ENCODE peak calls at places on chromosomes 5 and 9, in ten cellular contexts. One of them, this sample, is unnamed.

GRCh38 chr9:27184556-27185351 is 75.7 kb downstream of the TEK start:
- DNase-seq in HFFc6: peak
- DNase-seq in endothelial cell: no peak
- DNase-seq in H9: no peak
- DNase-seq in GM20000: no peak
- DNase-seq in lower leg skin: no peak
- DNase-seq in CD8-positive, alpha-beta T cell: no peak
- DNase-seq in HCT116: no peak
- DNase-seq in SK-N-SH: no peak
- DNase-seq in activated B cell treated with CpG ODN at 0.5 μM for 24 hours: no peak
- DNase-seq in this sample: no peak

GRCh38 chr5:156411131-156411727 is 84.3 kb downstream of the SGCD start:
- DNase-seq in HFFc6: peak
- DNase-seq in endothelial cell: no peak
- DNase-seq in H9: no peak
- DNase-seq in GM20000: no peak
- DNase-seq in lower leg skin: no peak
- DNase-seq in CD8-positive, alpha-beta T cell: no peak
- DNase-seq in HCT116: no peak
- DNase-seq in SK-N-SH: no peak
- DNase-seq in activated B cell treated with CpG ODN at 0.5 μM for 24 hours: no peak
- DNase-seq in this sample: no peak

GRCh38 chr9:96514108-96514824 is 64.3 kb downstream of the HABP4 start:
- DNase-seq in HFFc6: peak
- DNase-seq in endothelial cell: no peak
- DNase-seq in H9: no peak
- DNase-seq in GM20000: no peak
- DNase-seq in lower leg skin: no peak
- DNase-seq in CD8-positive, alpha-beta T cell: no peak
- DNase-seq in HCT116: no peak
- DNase-seq in SK-N-SH: no peak
- DNase-seq in activated B cell treated with CpG ODN at 0.5 μM for 24 hours: no peak
- DNase-seq in this sample: no peak

GRCh38 chr5:129771058-129771838 is 23.4 kb downstream of the MINAR2 start:
- DNase-seq in HFFc6: peak
- DNase-seq in endothelial cell: peak
- DNase-seq in H9: peak
- DNase-seq in GM20000: peak
- DNase-seq in lower leg skin: no peak
- DNase-seq in CD8-positive, alpha-beta T cell: peak
- DNase-seq in HCT116: peak
- DNase-seq in SK-N-SH: peak
- DNase-seq in activated B cell treated with CpG ODN at 0.5 μM for 24 hours: no peak
- DNase-seq in this sample: peak

GRCh38 chr5:17070646-17071045 is 134.6 kb upstream of the MYO10 start:
- DNase-seq in HFFc6: no peak
- DNase-seq in endothelial cell: no peak
- DNase-seq in H9: no peak
- DNase-seq in GM20000: no peak
- DNase-seq in lower leg skin: no peak
- DNase-seq in CD8-positive, alpha-beta T cell: no peak
- DNase-seq in HCT116: no peak
- DNase-seq in SK-N-SH: no peak
- DNase-seq in activated B cell treated with CpG ODN at 0.5 μM for 24 hours: no peak
- DNase-seq in this sample: no peak

GRCh38 chr9:129776938-129777768 is 24.3 kb upstream of the PTGES start:
- DNase-seq in HFFc6: peak
- DNase-seq in endothelial cell: no peak
- DNase-seq in H9: peak
- DNase-seq in GM20000: no peak
- DNase-seq in lower leg skin: peak
- DNase-seq in CD8-positive, alpha-beta T cell: no peak
- DNase-seq in HCT116: peak
- DNase-seq in SK-N-SH: peak
- DNase-seq in activated B cell treated with CpG ODN at 0.5 μM for 24 hours: no peak
- DNase-seq in this sample: peak

GRCh38 chr5:153572393-153572930 is 82.0 kb downstream of the GRIA1 start:
- DNase-seq in HFFc6: no peak
- DNase-seq in endothelial cell: no peak
- DNase-seq in H9: no peak
- DNase-seq in GM20000: no peak
- DNase-seq in lower leg skin: no peak
- DNase-seq in CD8-positive, alpha-beta T cell: no peak
- DNase-seq in HCT116: no peak
- DNase-seq in SK-N-SH: no peak
- DNase-seq in activated B cell treated with CpG ODN at 0.5 μM for 24 hours: no peak
- DNase-seq in this sample: no peak

GRCh38 chr5:55226027-55226933 is 835 bp downstream of the MCIDAS start:
- DNase-seq in HFFc6: peak
- DNase-seq in endothelial cell: peak
- DNase-seq in H9: peak
- DNase-seq in GM20000: peak
- DNase-seq in lower leg skin: no peak
- DNase-seq in CD8-positive, alpha-beta T cell: peak
- DNase-seq in HCT116: peak
- DNase-seq in SK-N-SH: peak
- DNase-seq in activated B cell treated with CpG ODN at 0.5 μM for 24 hours: peak
- DNase-seq in this sample: peak

GRCh38 chr5:756865-757345 is 27.6 kb downstream of the ZDHHC11B start:
- DNase-seq in HFFc6: no peak
- DNase-seq in endothelial cell: no peak
- DNase-seq in H9: no peak
- DNase-seq in GM20000: peak
- DNase-seq in lower leg skin: peak
- DNase-seq in CD8-positive, alpha-beta T cell: peak
- DNase-seq in HCT116: no peak
- DNase-seq in SK-N-SH: peak
- DNase-seq in activated B cell treated with CpG ODN at 0.5 μM for 24 hours: no peak
- DNase-seq in this sample: no peak

GRCh38 chr5:73218552-73219171 is 45.7 kb downstream of the TMEM174 start:
- DNase-seq in HFFc6: peak
- DNase-seq in endothelial cell: no peak
- DNase-seq in H9: no peak
- DNase-seq in GM20000: no peak
- DNase-seq in lower leg skin: no peak
- DNase-seq in CD8-positive, alpha-beta T cell: no peak
- DNase-seq in HCT116: peak
- DNase-seq in SK-N-SH: no peak
- DNase-seq in activated B cell treated with CpG ODN at 0.5 μM for 24 hours: no peak
- DNase-seq in this sample: no peak

GRCh38 chr9:109766351-109766750 is 13.6 kb upstream of the PALM2AKAP2 start:
- DNase-seq in HFFc6: peak
- DNase-seq in endothelial cell: no peak
- DNase-seq in H9: no peak
- DNase-seq in GM20000: no peak
- DNase-seq in lower leg skin: no peak
- DNase-seq in CD8-positive, alpha-beta T cell: no peak
- DNase-seq in HCT116: no peak
- DNase-seq in SK-N-SH: no peak
- DNase-seq in activated B cell treated with CpG ODN at 0.5 μM for 24 hours: no peak
- DNase-seq in this sample: no peak

GRCh38 chr9:117729375-117729774 is 25.2 kb downstream of the TLR4 start:
- DNase-seq in HFFc6: no peak
- DNase-seq in endothelial cell: no peak
- DNase-seq in H9: no peak
- DNase-seq in GM20000: no peak
- DNase-seq in lower leg skin: no peak
- DNase-seq in CD8-positive, alpha-beta T cell: no peak
- DNase-seq in HCT116: no peak
- DNase-seq in SK-N-SH: no peak
- DNase-seq in activated B cell treated with CpG ODN at 0.5 μM for 24 hours: no peak
- DNase-seq in this sample: no peak

GRCh38 chr5:35066260-35066795 is 18.6 kb upstream of the AGXT2 start:
- DNase-seq in HFFc6: no peak
- DNase-seq in endothelial cell: no peak
- DNase-seq in H9: no peak
- DNase-seq in GM20000: no peak
- DNase-seq in lower leg skin: no peak
- DNase-seq in CD8-positive, alpha-beta T cell: no peak
- DNase-seq in HCT116: no peak
- DNase-seq in SK-N-SH: no peak
- DNase-seq in activated B cell treated with CpG ODN at 0.5 μM for 24 hours: no peak
- DNase-seq in this sample: no peak

GRCh38 chr5:90263102-90263501 is 146.5 kb downstream of the CETN3 start:
- DNase-seq in HFFc6: no peak
- DNase-seq in endothelial cell: no peak
- DNase-seq in H9: no peak
- DNase-seq in GM20000: no peak
- DNase-seq in lower leg skin: no peak
- DNase-seq in CD8-positive, alpha-beta T cell: no peak
- DNase-seq in HCT116: no peak
- DNase-seq in SK-N-SH: no peak
- DNase-seq in activated B cell treated with CpG ODN at 0.5 μM for 24 hours: no peak
- DNase-seq in this sample: no peak
- TF ChIP-seq CTCF in HFFc6: no peak
- TF ChIP-seq CTCF in endothelial cell: no peak
- TF ChIP-seq CTCF in H9: no peak
- TF ChIP-seq CTCF in GM20000: no peak
- TF ChIP-seq CTCF in lower leg skin: no peak
- TF ChIP-seq CTCF in CD8-positive, alpha-beta T cell: no peak
- TF ChIP-seq CTCF in HCT116: no peak
- TF ChIP-seq CTCF in SK-N-SH: no peak
- TF ChIP-seq CTCF in activated B cell treated with CpG ODN at 0.5 μM for 24 hours: no peak
- TF ChIP-seq CTCF in this sample: no peak

GRCh38 chr9:137021574-137021978 is 6.5 kb downstream of the ABCA2 start:
- DNase-seq in HFFc6: no peak
- DNase-seq in endothelial cell: no peak
- DNase-seq in H9: no peak
- DNase-seq in GM20000: no peak
- DNase-seq in lower leg skin: no peak
- DNase-seq in CD8-positive, alpha-beta T cell: no peak
- DNase-seq in HCT116: no peak
- DNase-seq in SK-N-SH: no peak
- DNase-seq in activated B cell treated with CpG ODN at 0.5 μM for 24 hours: no peak
- DNase-seq in this sample: no peak

GRCh38 chr9:137023157-137023556 is 4.9 kb downstream of the ABCA2 start:
- DNase-seq in HFFc6: no peak
- DNase-seq in endothelial cell: no peak
- DNase-seq in H9: no peak
- DNase-seq in GM20000: no peak
- DNase-seq in lower leg skin: no peak
- DNase-seq in CD8-positive, alpha-beta T cell: no peak
- DNase-seq in HCT116: no peak
- DNase-seq in SK-N-SH: no peak
- DNase-seq in activated B cell treated with CpG ODN at 0.5 μM for 24 hours: no peak
- DNase-seq in this sample: no peak

GRCh38 chr9:137020771-137021573 is 7.1 kb downstream of the ABCA2 start:
- DNase-seq in HFFc6: no peak
- DNase-seq in endothelial cell: no peak
- DNase-seq in H9: no peak
- DNase-seq in GM20000: no peak
- DNase-seq in lower leg skin: no peak
- DNase-seq in CD8-positive, alpha-beta T cell: no peak
- DNase-seq in HCT116: no peak
- DNase-seq in SK-N-SH: no peak
- DNase-seq in activated B cell treated with CpG ODN at 0.5 μM for 24 hours: no peak
- DNase-seq in this sample: no peak

GRCh38 chr9:137022620-137023008 is 5.4 kb downstream of the ABCA2 start:
- DNase-seq in HFFc6: no peak
- DNase-seq in endothelial cell: no peak
- DNase-seq in H9: no peak
- DNase-seq in GM20000: no peak
- DNase-seq in lower leg skin: no peak
- DNase-seq in CD8-positive, alpha-beta T cell: no peak
- DNase-seq in HCT116: no peak
- DNase-seq in SK-N-SH: no peak
- DNase-seq in activated B cell treated with CpG ODN at 0.5 μM for 24 hours: no peak
- DNase-seq in this sample: no peak

GRCh38 chr9:137021979-137022619 is 5.9 kb downstream of the ABCA2 start:
- DNase-seq in HFFc6: peak
- DNase-seq in endothelial cell: no peak
- DNase-seq in H9: peak
- DNase-seq in GM20000: peak
- DNase-seq in lower leg skin: no peak
- DNase-seq in CD8-positive, alpha-beta T cell: peak
- DNase-seq in HCT116: peak
- DNase-seq in SK-N-SH: peak
- DNase-seq in activated B cell treated with CpG ODN at 0.5 μM for 24 hours: no peak
- DNase-seq in this sample: no peak
- TF ChIP-seq CTCF in HFFc6: no peak
- TF ChIP-seq CTCF in endothelial cell: no peak
- TF ChIP-seq CTCF in H9: no peak
- TF ChIP-seq CTCF in GM20000: no peak
- TF ChIP-seq CTCF in lower leg skin: no peak
- TF ChIP-seq CTCF in CD8-positive, alpha-beta T cell: no peak
- TF ChIP-seq CTCF in HCT116: no peak
- TF ChIP-seq CTCF in SK-N-SH: no peak
- TF ChIP-seq CTCF in activated B cell treated with CpG ODN at 0.5 μM for 24 hours: no peak
- TF ChIP-seq CTCF in this sample: no peak

GRCh38 chr9:1837453-1838084 is 177.6 kb upstream of the SMARCA2 start:
- DNase-seq in HFFc6: peak
- DNase-seq in endothelial cell: peak
- DNase-seq in H9: peak
- DNase-seq in GM20000: peak
- DNase-seq in lower leg skin: no peak
- DNase-seq in CD8-positive, alpha-beta T cell: no peak
- DNase-seq in HCT116: no peak
- DNase-seq in SK-N-SH: peak
- DNase-seq in activated B cell treated with CpG ODN at 0.5 μM for 24 hours: no peak
- DNase-seq in this sample: peak
- TF ChIP-seq CTCF in HFFc6: peak
- TF ChIP-seq CTCF in endothelial cell: peak
- TF ChIP-seq CTCF in H9: peak
- TF ChIP-seq CTCF in GM20000: peak
- TF ChIP-seq CTCF in lower leg skin: no peak
- TF ChIP-seq CTCF in CD8-positive, alpha-beta T cell: no peak
- TF ChIP-seq CTCF in HCT116: peak
- TF ChIP-seq CTCF in SK-N-SH: peak
- TF ChIP-seq CTCF in activated B cell treated with CpG ODN at 0.5 μM for 24 hours: no peak
- TF ChIP-seq CTCF in this sample: peak

DNA sequence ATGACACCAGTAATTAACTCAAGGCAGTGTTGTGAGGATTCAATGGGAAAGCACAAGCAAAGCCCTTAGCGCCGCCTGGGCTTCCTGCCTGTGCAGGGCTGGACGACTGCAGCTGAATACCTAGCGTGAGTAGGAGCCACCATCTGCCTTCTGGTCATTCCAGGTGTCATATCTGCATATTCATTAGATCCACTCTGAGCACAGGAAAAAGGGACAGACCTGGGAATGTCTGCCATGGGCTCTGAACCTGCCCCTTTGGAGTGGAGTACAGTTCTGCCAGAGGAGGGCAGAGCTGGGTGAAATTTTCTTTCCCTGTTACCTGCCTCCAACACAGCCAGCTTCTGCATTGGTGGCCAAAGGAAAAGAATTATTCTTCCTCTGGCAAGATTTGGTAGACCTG is 298.8 kb downstream of the NSG2 start:
- DNase-seq in HFFc6: no peak
- DNase-seq in endothelial cell: no peak
- DNase-seq in H9: peak
- DNase-seq in GM20000: no peak
- DNase-seq in lower leg skin: peak
- DNase-seq in CD8-positive, alpha-beta T cell: no peak
- DNase-seq in HCT116: no peak
- DNase-seq in SK-N-SH: no peak
- DNase-seq in activated B cell treated with CpG ODN at 0.5 μM for 24 hours: no peak
- DNase-seq in this sample: no peak
- TF ChIP-seq CTCF in HFFc6: no peak
- TF ChIP-seq CTCF in endothelial cell: no peak
- TF ChIP-seq CTCF in H9: peak
- TF ChIP-seq CTCF in GM20000: no peak
- TF ChIP-seq CTCF in lower leg skin: no peak
- TF ChIP-seq CTCF in CD8-positive, alpha-beta T cell: no peak
- TF ChIP-seq CTCF in HCT116: peak
- TF ChIP-seq CTCF in SK-N-SH: no peak
- TF ChIP-seq CTCF in activated B cell treated with CpG ODN at 0.5 μM for 24 hours: no peak
- TF ChIP-seq CTCF in this sample: no peak

This sample was measured in glutamatergic neuron.